ENCODE peak calls at places on chromosome 14, in five cellular contexts. I is NT2/D1, D is EL, X is NCI-H2081, V is HTR-8/SVneo. T is an unnamed sample.

GRCh38 chr14:65639216-65639615 is 226.7 kb downstream of the FUT8 start:
- DNase-seq in I (no peak), V (peak; percentile 19), X (no peak), D (peak; percentile 30), T (no peak)

GRCh38 chr14:51774209-51774608 is 86.2 kb upstream of the GNG2 start:
- DNase-seq in V (no peak), D (no peak), I (no peak), X (no peak), T (no peak)

GRCh38 chr14:65072256-65072655 is 30.1 kb downstream of the MAX start:
- DNase-seq in I (no peak), X (no peak), D (no peak), V (no peak), T (no peak)

GRCh38 chr14:65239897-65240296 is 137.6 kb upstream of the MAX start:
- DNase-seq in X (no peak), V (no peak), D (no peak), I (no peak), T (no peak)

GRCh38 chr14:89617471-89618291 is 200.6 kb upstream of the FOXN3 start:
- DNase-seq in D (peak; percentile 61), I (no peak), V (no peak), X (peak; percentile 60), T (peak; percentile 26)

GRCh38 chr14:56491299-56492285 is 88.0 kb upstream of the TMEM260 start:
- DNase-seq in X (peak; percentile 80), I (peak; percentile 78), D (peak; percentile 49), V (peak; percentile 79), T (peak; percentile 90)

GRCh38 chr14:79514700-79515099 is 696.6 kb downstream of the DIO2 start:
- DNase-seq in X (no peak), D (peak; percentile 95), I (no peak), V (peak; percentile 25), T (no peak)

GRCh38 chr14:22882529-22883190 is 362 bp upstream of the REM2 start:
- DNase-seq in X (peak; percentile 25), D (peak; percentile 35), I (peak; percentile 22), V (peak; percentile 6), T (no peak)

GRCh38 chr14:26180221-26180620 is 417.6 kb downstream of the NOVA1 start:
- DNase-seq in D (no peak), I (no peak), V (no peak), X (peak; percentile 58), T (no peak)

GRCh38 chr14:91897121-91897701 is 29.9 kb upstream of the TC2N start:
- DNase-seq in X (peak; percentile 38), D (peak; percentile 38), I (peak; percentile 36), V (peak; percentile 13), T (no peak)

GRCh38 chr14:26191123-26191522 is 406.7 kb downstream of the NOVA1 start:
- DNase-seq in V (no peak), I (no peak), X (peak; percentile 6), D (no peak), T (no peak)